ENCODE peak calls at places on chromosomes 2 and 18, in nine cellular contexts. G is COR-L47; J is NCI-H1092; E is RPMI8226; A is CD8-positive, alpha-beta memory T cell; O is activated T-cell treated with anti-CD3 and anti-CD28 coated beads for 1 hour; M is HT-29; B is Daoy; Z is progenitor cell of endocrine pancreas. R is an unnamed sample.

GRCh38 chr2:53438056-53438455 is 329.5 kb upstream of the CHAC2 start:
- DNase-seq in O (no peak), B (no peak), Z (no peak), M (no peak), J (no peak), E (no peak), G (no peak), A (no peak), R (no peak)

GRCh38 chr2:144583741-144584453 is 64.0 kb upstream of the ZEB2 start:
- DNase-seq in M (no peak), O (no peak), Z (no peak), E (no peak), B (peak), J (no peak), G (no peak), A (no peak), R (peak)

GRCh38 chr2:95347681-95348608 is 50.8 kb downstream of the KCNIP3 start:
- DNase-seq in A (no peak), G (no peak), O (no peak), J (no peak), Z (no peak), B (no peak), E (no peak), M (no peak), R (no peak)

GRCh38 chr2:143575340-143575739 is 446.1 kb downstream of the ARHGAP15 start:
- DNase-seq in G (no peak), Z (no peak), E (peak), A (no peak), B (peak), O (no peak), M (peak), J (no peak), R (no peak)

GRCh38 chr2:173669271-173669853 is 295.8 kb downstream of the SP3 start:
- DNase-seq in G (no peak), B (no peak), E (no peak), A (no peak), O (no peak), M (no peak), J (no peak), Z (no peak), R (no peak)

GRCh38 chr18:77129150-77129551 is 3.4 kb downstream of the MBP start:
- DNase-seq in O (no peak), Z (no peak), M (no peak), A (no peak), E (no peak), J (no peak), B (peak), G (no peak), R (peak)

GRCh38 chr18:74311000-74311399 is 4.6 kb upstream of the C18orf63 start:
- DNase-seq in E (no peak), J (no peak), Z (no peak), M (no peak), O (no peak), G (no peak), A (no peak), B (no peak), R (no peak)

GRCh38 chr2:222989431-222989830 is 62.6 kb upstream of the KCNE4 start:
- DNase-seq in O (no peak), A (no peak), G (no peak), J (no peak), E (no peak), Z (no peak), M (no peak), B (no peak), R (no peak)

GRCh38 chr2:46171441-46171953 is 125.7 kb upstream of the EPAS1 start:
- DNase-seq in Z (no peak), G (no peak), E (no peak), A (no peak), O (no peak), M (no peak), B (peak), J (no peak), R (peak)

GRCh38 chr18:21703241-21703820 is 1.2 kb downstream of the ABHD3 start:
- DNase-seq in O (no peak), E (peak), G (no peak), J (no peak), Z (no peak), A (no peak), M (peak), B (no peak), R (no peak)

GRCh38 chr2:112757265-112757664 is 7.1 kb downstream of the CKAP2L start:
- DNase-seq in J (no peak), M (no peak), Z (no peak), A (no peak), G (no peak), B (no peak), O (no peak), E (no peak), R (no peak)

GRCh38 chr2:161625314-161625919 is 1.2 kb downstream of the SLC4A10 start:
- DNase-seq in Z (no peak), E (peak), M (no peak), G (peak), J (no peak), A (no peak), O (no peak), B (no peak), R (no peak)

GRCh38 chr2:44980786-44981713 is 28.2 kb downstream of the SIX2 start:
- DNase-seq in O (no peak), B (no peak), G (no peak), E (no peak), M (no peak), A (no peak), J (no peak), Z (no peak), R (no peak)

GRCh38 chr18:54712758-54713157 is 115.5 kb upstream of the RAB27B start:
- DNase-seq in G (no peak), B (no peak), J (no peak), E (no peak), A (no peak), M (no peak), O (no peak), Z (no peak), R (no peak)

GRCh38 chr2:29110916-29111315 is 4.3 kb upstream of the CLIP4 start:
- DNase-seq in G (no peak), M (peak), Z (no peak), A (no peak), O (no peak), B (no peak), E (peak), J (no peak), R (no peak)

GRCh38 chr2:136375017-136375901 is 257.3 kb upstream of the CXCR4 start:
- DNase-seq in J (no peak), M (no peak), G (no peak), O (no peak), A (no peak), Z (no peak), E (no peak), B (no peak), R (no peak)

GRCh38 chr18:939167-939566 is 34.5 kb downstream of the ADCYAP1 start:
- DNase-seq in O (no peak), Z (no peak), E (no peak), M (no peak), G (no peak), J (no peak), B (peak), A (no peak), R (no peak)

GRCh38 chr2:140775426-140775825 is 1355.4 kb downstream of the LRP1B start:
- DNase-seq in J (no peak), E (no peak), A (no peak), B (no peak), O (no peak), G (no peak), M (no peak), Z (no peak), R (no peak)

GRCh38 chr2:126275093-126275492 is 380.9 kb upstream of the GYPC start:
- DNase-seq in M (no peak), E (no peak), G (no peak), B (no peak), J (no peak), Z (no peak), A (no peak), O (no peak), R (no peak)

GRCh38 chr2:236889081-236889780 is 196.5 kb upstream of the COPS8 start:
- DNase-seq in E (no peak), M (no peak), G (no peak), A (no peak), B (no peak), J (no peak), O (no peak), Z (no peak), R (no peak)

GRCh38 chr2:86441789-86442641 is 844 bp downstream of the KDM3A start:
- DNase-seq in B (peak), J (no peak), O (peak), G (peak), A (peak), Z (peak), M (peak), E (peak), R (peak)

GRCh38 chr2:197926673-197927072 is 122.3 kb downstream of the PLCL1 start:
- DNase-seq in G (no peak), M (no peak), J (no peak), E (no peak), Z (no peak), B (peak), O (no peak), A (no peak), R (no peak)

GRCh38 chr2:44753552-44754285 is 187.8 kb upstream of the SIX3 start:
- DNase-seq in J (no peak), M (no peak), A (no peak), O (no peak), Z (no peak), B (peak), G (peak), E (peak), R (peak)

GRCh38 chr2:120367649-120368048 is 21.7 kb downstream of the INHBB start:
- DNase-seq in O (no peak), J (no peak), A (no peak), Z (no peak), B (peak), M (no peak), E (no peak), G (no peak), R (peak)

GRCh38 chr2:237864940-237865622 is 5.7 kb downstream of the RAMP1 start:
- DNase-seq in J (no peak), O (no peak), E (no peak), Z (no peak), A (no peak), G (no peak), M (peak), B (peak), R (peak)

GRCh38 chr2:36516136-36516870 is 81.7 kb downstream of the FEZ2 start:
- DNase-seq in E (no peak), Z (no peak), G (no peak), A (no peak), M (no peak), B (no peak), O (no peak), J (no peak), R (no peak)

GRCh38 chr2:13821255-13821880 is 811.1 kb upstream of the LRATD1 start:
- DNase-seq in Z (no peak), M (no peak), A (no peak), J (no peak), E (no peak), G (no peak), B (no peak), O (no peak), R (peak)

GRCh38 chr2:50948691-50949090 is 83.2 kb downstream of the NRXN1 start:
- DNase-seq in E (no peak), A (no peak), M (no peak), J (no peak), G (no peak), O (no peak), Z (no peak), B (no peak), R (no peak)

GRCh38 chr2:163877316-163877715 is 141.5 kb upstream of the FIGN start:
- DNase-seq in Z (no peak), M (no peak), J (no peak), E (no peak), A (no peak), G (no peak), O (no peak), B (peak), R (peak)

GRCh38 chr2:16437189-16437588 is 228.4 kb downstream of the CYRIA start:
- DNase-seq in Z (no peak), B (no peak), E (peak), M (no peak), J (no peak), O (no peak), G (no peak), A (no peak), R (no peak)

GRCh38 chr2:101337877-101338276 is 29.4 kb upstream of the RNF149 start:
- DNase-seq in A (no peak), B (no peak), J (no peak), Z (no peak), E (no peak), G (no peak), O (no peak), M (no peak), R (no peak)

GRCh38 chr2:209334188-209335017 is 89.4 kb upstream of the MAP2 start:
- DNase-seq in A (no peak), J (peak), Z (peak), E (peak), G (peak), O (no peak), B (peak), M (peak), R (peak)

GRCh38 chr2:27730249-27730648 is 41.3 kb upstream of the MRPL33 start:
- DNase-seq in A (no peak), B (no peak), O (no peak), G (no peak), Z (no peak), E (no peak), J (no peak), M (no peak), R (no peak)